ENCODE peak calls at places on chromosomes 7 and 10, in five cellular contexts. One of them, this sample, is unnamed. For H3K4me1, the result is how much of the 10 kb centered on the place peaks cover.

GRCh38 chr10:11440250-11441150 is 170.9 kb downstream of the USP6NL start:
- DNase-seq in adrenal gland: no peak
- DNase-seq in stomach: no peak
- DNase-seq in A549: no peak
- DNase-seq in PC-9: no peak
- DNase-seq in this sample: no peak

GRCh38 chr10:102998508-102998907 is 80.4 kb downstream of the CNNM2 start:
- DNase-seq in stomach: no peak
- DNase-seq in A549: no peak
- DNase-seq in adrenal gland: no peak
- DNase-seq in PC-9: no peak
- DNase-seq in this sample: no peak

GRCh38 chr10:116113721-116114501 is 159.1 kb downstream of the GFRA1 start:
- DNase-seq in A549: peak
- DNase-seq in stomach: no peak
- DNase-seq in adrenal gland: no peak
- DNase-seq in PC-9: no peak
- DNase-seq in this sample: peak

GRCh38 chr7:146713907-146714306 is 597.3 kb downstream of the CNTNAP2 start:
- DNase-seq in PC-9: no peak
- DNase-seq in A549: no peak
- DNase-seq in stomach: no peak
- DNase-seq in adrenal gland: no peak
- DNase-seq in this sample: no peak

GRCh38 chr7:522071-522937 is 2.7 kb upstream of the PDGFA start:
- DNase-seq in adrenal gland: peak
- DNase-seq in PC-9: peak
- DNase-seq in A549: no peak
- DNase-seq in stomach: peak
- DNase-seq in this sample: no peak

GRCh38 chr7:890868-891267 is 14.5 kb downstream of the GET4 start:
- DNase-seq in A549: no peak
- DNase-seq in stomach: no peak
- DNase-seq in PC-9: no peak
- DNase-seq in adrenal gland: no peak
- DNase-seq in this sample: no peak

GRCh38 chr10:92045641-92046106 is 122.1 kb downstream of the BTAF1 start:
- DNase-seq in PC-9: no peak
- DNase-seq in A549: no peak
- DNase-seq in adrenal gland: no peak
- DNase-seq in stomach: no peak
- DNase-seq in this sample: no peak

GRCh38 chr7:44383566-44383965 is 58.2 kb upstream of the CAMK2B start:
- DNase-seq in A549: no peak
- DNase-seq in stomach: peak
- DNase-seq in PC-9: no peak
- DNase-seq in adrenal gland: peak
- DNase-seq in this sample: no peak

GRCh38 chr7:25117226-25118047 is 7.6 kb downstream of the CYCS start:
- DNase-seq in PC-9: no peak
- DNase-seq in A549: no peak
- DNase-seq in stomach: no peak
- DNase-seq in adrenal gland: no peak
- DNase-seq in this sample: no peak

GRCh38 chr10:120511165-120511564 is 54.1 kb downstream of the PLPP4 start:
- DNase-seq in PC-9: no peak
- DNase-seq in stomach: no peak
- DNase-seq in adrenal gland: no peak
- DNase-seq in A549: no peak
- DNase-seq in this sample: peak

GRCh38 chr7:118870187-118870586 is 645.7 kb downstream of the ANKRD7 start:
- DNase-seq in adrenal gland: no peak
- DNase-seq in A549: peak
- DNase-seq in PC-9: no peak
- DNase-seq in stomach: no peak
- DNase-seq in this sample: peak

GRCh38 chr7:149635561-149636329 is 137.6 kb downstream of the ZNF467 start:
- DNase-seq in adrenal gland: no peak
- DNase-seq in stomach: no peak
- DNase-seq in PC-9: peak
- DNase-seq in A549: peak
- DNase-seq in this sample: peak

GRCh38 chr7:17584822-17585221 is 286.4 kb downstream of the AHR start:
- DNase-seq in stomach: no peak
- DNase-seq in adrenal gland: no peak
- DNase-seq in A549: no peak
- DNase-seq in PC-9: no peak
- DNase-seq in this sample: peak

GRCh38 chr10:80492875-80493413 is 38.8 kb downstream of the TSPAN14 start:
- DNase-seq in A549: no peak
- DNase-seq in stomach: no peak
- DNase-seq in adrenal gland: no peak
- DNase-seq in PC-9: no peak
- DNase-seq in this sample: no peak

GRCh38 chr10:119270893-119271361 is 63.6 kb downstream of the GRK5 start:
- DNase-seq in adrenal gland: peak
- DNase-seq in A549: peak
- DNase-seq in stomach: peak
- DNase-seq in PC-9: peak
- DNase-seq in this sample: no peak

GRCh38 chr10:89563861-89564478 is 28.6 kb upstream of the SLC16A12 start:
- DNase-seq in A549: peak
- DNase-seq in adrenal gland: no peak
- DNase-seq in PC-9: peak
- DNase-seq in stomach: no peak
- DNase-seq in this sample: no peak

GRCh38 chr10:11335167-11335652 is 276.2 kb downstream of the USP6NL start:
- DNase-seq in adrenal gland: no peak
- DNase-seq in stomach: no peak
- DNase-seq in PC-9: no peak
- DNase-seq in A549: no peak
- DNase-seq in this sample: no peak

GRCh38 chr7:139602143-139602722 is 78.7 kb downstream of the CLEC2L start:
- DNase-seq in adrenal gland: no peak
- DNase-seq in PC-9: no peak
- DNase-seq in A549: peak
- DNase-seq in stomach: no peak
- DNase-seq in this sample: peak

GRCh38 chr10:101848894-101849351 is 5.3 kb upstream of the KCNIP2 start:
- DNase-seq in PC-9: no peak
- DNase-seq in stomach: no peak
- DNase-seq in A549: no peak
- DNase-seq in adrenal gland: no peak
- DNase-seq in this sample: no peak

GRCh38 chr10:104255244-104255981 is 721 bp downstream of the GSTO1 start:
- DNase-seq in A549: peak
- DNase-seq in PC-9: peak
- DNase-seq in adrenal gland: no peak
- DNase-seq in stomach: no peak
- DNase-seq in this sample: no peak

GRCh38 chr7:128904381-128905197 is 5.9 kb downstream of the KCP start:
- DNase-seq in adrenal gland: no peak
- DNase-seq in stomach: no peak
- DNase-seq in PC-9: no peak
- DNase-seq in A549: peak
- DNase-seq in this sample: no peak

GRCh38 chr10:60871215-60871614 is 72.8 kb downstream of the RHOBTB1 start:
- DNase-seq in A549: no peak
- DNase-seq in adrenal gland: no peak
- DNase-seq in PC-9: no peak
- DNase-seq in stomach: no peak
- DNase-seq in this sample: no peak

DNA sequence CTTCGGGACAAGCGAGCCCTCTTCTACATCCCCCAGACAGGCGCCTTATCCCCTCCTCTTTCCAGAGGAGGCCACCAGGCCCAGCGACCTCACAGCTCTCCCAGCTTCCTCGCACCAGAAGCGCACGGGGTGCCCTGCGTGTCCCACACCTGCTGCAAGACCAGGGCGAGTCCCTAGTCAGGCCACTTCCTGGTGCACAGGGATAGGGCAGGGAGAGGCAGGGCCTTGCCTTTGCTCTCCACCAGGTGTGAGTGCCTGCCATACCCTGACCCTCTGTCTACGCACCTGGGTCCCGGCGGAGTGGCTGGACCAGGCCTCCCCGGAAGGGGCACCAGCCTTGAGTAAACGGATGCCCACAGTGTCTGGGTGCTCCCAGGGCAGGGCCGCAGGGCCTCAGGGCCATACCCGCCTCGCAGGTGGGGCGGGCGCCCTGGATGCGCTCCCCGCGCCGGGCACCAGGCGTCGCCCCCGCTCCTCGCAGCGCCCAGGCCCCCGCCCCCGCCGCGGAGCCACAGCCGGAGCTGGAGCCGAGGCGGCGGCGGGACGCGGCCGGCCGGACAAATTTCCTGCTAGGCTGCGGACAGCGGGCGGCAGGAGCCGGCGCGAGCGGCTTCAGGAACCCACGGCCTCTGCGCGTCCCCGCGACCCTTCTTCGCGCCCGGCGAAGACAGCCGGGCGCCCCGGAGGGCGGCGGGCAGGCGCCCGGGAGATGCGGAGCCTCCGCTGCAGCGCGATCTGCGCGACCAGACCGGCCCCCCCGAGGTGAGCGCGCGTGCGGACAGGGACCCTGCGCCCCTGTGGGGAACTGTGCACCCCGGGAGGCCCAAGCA is at the start of gene PTPRE:
- DNase-seq in PC-9: peak
- DNase-seq in adrenal gland: peak
- DNase-seq in A549: peak
- DNase-seq in stomach: peak
- DNase-seq in this sample: no peak
- TF ChIP-seq CTCF in PC-9: peak
- TF ChIP-seq CTCF in adrenal gland: peak
- TF ChIP-seq CTCF in A549: peak
- TF ChIP-seq CTCF in stomach: no peak
- TF ChIP-seq CTCF in this sample: peak

DNA sequence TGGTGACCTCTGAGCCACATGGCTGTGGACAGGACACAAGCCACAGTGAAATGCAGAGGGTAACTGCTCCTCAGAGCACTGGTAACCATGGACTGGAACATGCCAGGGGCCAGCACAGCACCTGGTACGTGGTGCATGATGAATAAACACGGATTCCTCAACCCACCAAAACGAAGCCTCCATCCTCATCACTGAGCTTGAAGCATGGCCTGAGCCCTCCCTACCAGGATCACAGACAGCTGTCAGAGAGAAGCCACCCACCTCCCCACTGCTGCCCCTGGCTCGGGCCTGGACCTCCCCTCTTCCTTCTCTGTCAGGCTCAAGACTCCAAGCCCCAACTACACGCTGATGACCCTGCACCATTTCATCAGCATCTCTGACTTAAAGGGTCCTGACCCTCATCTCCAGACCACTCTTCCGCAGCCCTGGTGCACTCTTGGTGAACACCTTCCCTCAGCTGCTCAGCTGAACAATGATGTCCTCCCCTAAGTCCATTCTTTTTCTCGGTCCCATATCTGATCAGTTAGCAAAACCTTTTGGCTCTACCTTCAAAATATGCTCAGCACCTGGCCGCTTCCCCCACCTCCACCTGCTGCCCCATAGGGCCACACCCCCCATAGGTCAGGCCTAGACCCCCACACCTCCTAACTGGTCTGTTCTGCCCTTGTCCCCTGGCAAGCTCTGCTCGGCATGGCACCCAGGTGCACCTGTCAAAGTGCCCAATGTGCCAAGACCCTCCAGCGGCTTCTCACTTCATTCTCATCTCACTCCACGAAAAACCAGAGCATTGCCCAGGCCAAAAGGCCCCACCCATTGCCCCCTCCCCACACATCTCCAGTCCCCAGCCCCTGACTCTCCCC is 141.1 kb downstream of the MAPK8 start:
- DNase-seq in adrenal gland: no peak
- DNase-seq in PC-9: no peak
- DNase-seq in stomach: peak
- DNase-seq in A549: no peak
- DNase-seq in this sample: no peak
- H3K4me1 ChIP-seq in adrenal gland: under half
- H3K4me1 ChIP-seq in PC-9: under half
- H3K4me1 ChIP-seq in stomach: under half
- H3K4me1 ChIP-seq in A549: under half
- H3K4me1 ChIP-seq in this sample: under half

GRCh38 chr10:86077271-86077670 is 289.3 kb downstream of the GRID1 start:
- DNase-seq in stomach: peak
- DNase-seq in adrenal gland: no peak
- DNase-seq in A549: no peak
- DNase-seq in PC-9: no peak
- DNase-seq in this sample: no peak

GRCh38 chr10:86075512-86075911 is 291.1 kb downstream of the GRID1 start:
- DNase-seq in A549: no peak
- DNase-seq in adrenal gland: no peak
- DNase-seq in stomach: peak
- DNase-seq in PC-9: no peak
- DNase-seq in this sample: no peak

GRCh38 chr10:86078639-86079035 is 288.0 kb downstream of the GRID1 start:
- DNase-seq in PC-9: no peak
- DNase-seq in A549: no peak
- DNase-seq in adrenal gland: no peak
- DNase-seq in stomach: peak
- DNase-seq in this sample: no peak

GRCh38 chr10:86079088-86079487 is 287.5 kb downstream of the GRID1 start:
- DNase-seq in A549: no peak
- DNase-seq in adrenal gland: no peak
- DNase-seq in PC-9: no peak
- DNase-seq in stomach: peak
- DNase-seq in this sample: no peak

DNA sequence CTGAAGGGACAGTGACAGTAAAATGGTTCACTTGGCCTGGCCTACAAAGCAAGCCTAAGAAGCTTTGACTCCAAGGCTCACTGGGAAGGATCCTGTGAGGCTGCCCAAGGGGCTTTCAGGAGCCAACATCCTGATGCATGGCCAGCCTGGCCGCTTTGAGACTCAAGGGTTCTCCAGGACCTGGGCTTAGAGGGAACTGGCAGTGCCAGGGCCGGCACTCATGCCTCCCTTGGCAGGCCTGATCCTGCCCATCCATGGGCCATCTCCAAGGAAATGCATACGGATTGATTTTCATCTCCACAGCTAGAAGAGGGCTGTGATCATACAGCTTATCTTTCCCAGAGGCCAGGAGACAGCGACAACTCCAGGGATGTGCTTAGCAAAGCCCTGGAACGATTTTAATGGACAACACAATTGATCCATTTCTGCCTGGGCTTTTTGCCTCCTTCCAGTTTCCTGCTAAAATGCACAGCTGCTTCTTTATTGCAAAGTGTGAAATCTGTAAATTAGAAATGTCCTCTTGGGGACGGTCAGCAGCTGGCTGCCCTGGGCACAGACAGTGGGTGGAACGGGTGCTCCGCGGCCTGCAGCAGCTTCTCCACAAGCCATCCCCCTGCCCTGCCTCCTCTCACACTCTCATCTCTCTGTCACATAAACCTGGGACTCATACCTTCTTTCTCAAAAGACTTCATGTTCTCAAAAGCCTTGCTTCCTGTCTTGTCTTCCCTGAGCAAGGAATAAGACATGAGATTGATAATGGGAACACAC is 288.5 kb downstream of the GRID1 start:
- DNase-seq in stomach: peak
- DNase-seq in adrenal gland: no peak
- DNase-seq in A549: no peak
- DNase-seq in PC-9: no peak
- DNase-seq in this sample: no peak
- H3K27ac ChIP-seq in stomach: no peak
- H3K27ac ChIP-seq in adrenal gland: no peak
- H3K27ac ChIP-seq in A549: no peak
- H3K27ac ChIP-seq in PC-9: no peak
- H3K27ac ChIP-seq in this sample: no peak

GRCh38 chr7:158495780-158496179 is 91.8 kb downstream of the PTPRN2 start:
- DNase-seq in A549: peak
- DNase-seq in stomach: peak
- DNase-seq in adrenal gland: peak
- DNase-seq in PC-9: no peak
- DNase-seq in this sample: no peak
- TF ChIP-seq CTCF in A549: peak
- TF ChIP-seq CTCF in stomach: no peak
- TF ChIP-seq CTCF in adrenal gland: no peak
- TF ChIP-seq CTCF in PC-9: peak
- TF ChIP-seq CTCF in this sample: peak